ENCODE peak calls at places on chromosomes 11 and 22, in nine cellular contexts. One of them, this sample, is unnamed.

GRCh38 chr22:48678171-48679135 is 1149.2 kb downstream of the BRD1 start:
- DNase-seq in right lobe of liver: no peak
- DNase-seq in esophagus muscularis mucosa: no peak
- DNase-seq in heart right ventricle: no peak
- DNase-seq in GM12865: no peak
- DNase-seq in choroid plexus epithelial cell: no peak
- DNase-seq in upper lobe of right lung: no peak
- DNase-seq in spleen: no peak
- DNase-seq in heart left ventricle: no peak
- DNase-seq in this sample: no peak

GRCh38 chr11:304915-305833 is 2.4 kb upstream of the IFITM2 start:
- DNase-seq in GM12865: peak
- DNase-seq in esophagus muscularis mucosa: no peak
- DNase-seq in upper lobe of right lung: peak
- DNase-seq in heart right ventricle: peak
- DNase-seq in right lobe of liver: peak
- DNase-seq in choroid plexus epithelial cell: peak
- DNase-seq in spleen: peak
- DNase-seq in heart left ventricle: peak
- DNase-seq in this sample: peak

GRCh38 chr11:88535916-88536547 is 198.5 kb upstream of the CTSC start:
- DNase-seq in upper lobe of right lung: no peak
- DNase-seq in choroid plexus epithelial cell: peak
- DNase-seq in GM12865: peak
- DNase-seq in esophagus muscularis mucosa: no peak
- DNase-seq in right lobe of liver: no peak
- DNase-seq in spleen: no peak
- DNase-seq in heart right ventricle: no peak
- DNase-seq in heart left ventricle: no peak
- DNase-seq in this sample: peak

GRCh38 chr11:64323373-64323772 is 5.5 kb downstream of the PRDX5 start:
- DNase-seq in right lobe of liver: no peak
- DNase-seq in heart left ventricle: no peak
- DNase-seq in choroid plexus epithelial cell: no peak
- DNase-seq in heart right ventricle: no peak
- DNase-seq in spleen: no peak
- DNase-seq in esophagus muscularis mucosa: no peak
- DNase-seq in upper lobe of right lung: peak
- DNase-seq in GM12865: no peak
- DNase-seq in this sample: peak

GRCh38 chr11:86209806-86210657 is 34.5 kb upstream of the EED start:
- DNase-seq in right lobe of liver: no peak
- DNase-seq in esophagus muscularis mucosa: no peak
- DNase-seq in GM12865: no peak
- DNase-seq in choroid plexus epithelial cell: no peak
- DNase-seq in heart right ventricle: no peak
- DNase-seq in spleen: no peak
- DNase-seq in upper lobe of right lung: no peak
- DNase-seq in heart left ventricle: no peak
- DNase-seq in this sample: no peak

GRCh38 chr11:27447288-27447914 is 25.2 kb downstream of the LGR4 start:
- DNase-seq in spleen: no peak
- DNase-seq in right lobe of liver: no peak
- DNase-seq in GM12865: no peak
- DNase-seq in heart left ventricle: no peak
- DNase-seq in upper lobe of right lung: no peak
- DNase-seq in heart right ventricle: no peak
- DNase-seq in choroid plexus epithelial cell: peak
- DNase-seq in esophagus muscularis mucosa: no peak
- DNase-seq in this sample: no peak

GRCh38 chr22:23233746-23234408 is 53.6 kb downstream of the BCR start:
- DNase-seq in upper lobe of right lung: no peak
- DNase-seq in heart left ventricle: peak
- DNase-seq in choroid plexus epithelial cell: peak
- DNase-seq in esophagus muscularis mucosa: no peak
- DNase-seq in heart right ventricle: peak
- DNase-seq in spleen: no peak
- DNase-seq in right lobe of liver: no peak
- DNase-seq in GM12865: no peak
- DNase-seq in this sample: peak

GRCh38 chr11:35944503-35945136 is 758 bp downstream of the LDLRAD3 start:
- DNase-seq in choroid plexus epithelial cell: peak
- DNase-seq in heart left ventricle: no peak
- DNase-seq in GM12865: no peak
- DNase-seq in right lobe of liver: no peak
- DNase-seq in spleen: no peak
- DNase-seq in heart right ventricle: no peak
- DNase-seq in upper lobe of right lung: peak
- DNase-seq in esophagus muscularis mucosa: no peak
- DNase-seq in this sample: peak

GRCh38 chr11:1933416-1934325 is 13.5 kb upstream of the MRPL23 start:
- DNase-seq in right lobe of liver: peak
- DNase-seq in heart left ventricle: peak
- DNase-seq in GM12865: no peak
- DNase-seq in esophagus muscularis mucosa: no peak
- DNase-seq in choroid plexus epithelial cell: no peak
- DNase-seq in spleen: peak
- DNase-seq in heart right ventricle: no peak
- DNase-seq in upper lobe of right lung: no peak
- DNase-seq in this sample: peak

GRCh38 chr11:59102259-59102765 is 4.7 kb upstream of the FAM111B start:
- DNase-seq in esophagus muscularis mucosa: no peak
- DNase-seq in heart right ventricle: peak
- DNase-seq in GM12865: peak
- DNase-seq in upper lobe of right lung: peak
- DNase-seq in heart left ventricle: peak
- DNase-seq in spleen: peak
- DNase-seq in choroid plexus epithelial cell: peak
- DNase-seq in right lobe of liver: peak
- DNase-seq in this sample: peak

GRCh38 chr11:95108159-95108611 is 18.5 kb downstream of the ENDOD1 start:
- DNase-seq in heart left ventricle: peak
- DNase-seq in spleen: peak
- DNase-seq in GM12865: no peak
- DNase-seq in right lobe of liver: no peak
- DNase-seq in heart right ventricle: peak
- DNase-seq in upper lobe of right lung: no peak
- DNase-seq in choroid plexus epithelial cell: peak
- DNase-seq in esophagus muscularis mucosa: no peak
- DNase-seq in this sample: peak
- H3K4me3 ChIP-seq in heart left ventricle: no peak
- H3K4me3 ChIP-seq in spleen: no peak
- H3K4me3 ChIP-seq in GM12865: no peak
- H3K4me3 ChIP-seq in right lobe of liver: no peak
- H3K4me3 ChIP-seq in heart right ventricle: no peak
- H3K4me3 ChIP-seq in upper lobe of right lung: no peak
- H3K4me3 ChIP-seq in choroid plexus epithelial cell: no peak
- H3K4me3 ChIP-seq in esophagus muscularis mucosa: no peak
- H3K4me3 ChIP-seq in this sample: peak

GRCh38 chr22:17920145-17920605 is 104.2 kb downstream of the MICAL3 start:
- DNase-seq in upper lobe of right lung: no peak
- DNase-seq in choroid plexus epithelial cell: peak
- DNase-seq in heart left ventricle: peak
- DNase-seq in spleen: peak
- DNase-seq in right lobe of liver: no peak
- DNase-seq in heart right ventricle: peak
- DNase-seq in esophagus muscularis mucosa: no peak
- DNase-seq in GM12865: no peak
- DNase-seq in this sample: no peak
- TF ChIP-seq CTCF in upper lobe of right lung: peak
- TF ChIP-seq CTCF in choroid plexus epithelial cell: peak
- TF ChIP-seq CTCF in heart left ventricle: no peak
- TF ChIP-seq CTCF in spleen: no peak
- TF ChIP-seq CTCF in right lobe of liver: no peak
- TF ChIP-seq CTCF in heart right ventricle: no peak
- TF ChIP-seq CTCF in esophagus muscularis mucosa: no peak
- TF ChIP-seq CTCF in GM12865: no peak
- TF ChIP-seq CTCF in this sample: no peak

GRCh38 chr22:21755855-21756284 is 20.3 kb upstream of the YPEL1 start:
- DNase-seq in heart right ventricle: no peak
- DNase-seq in GM12865: peak
- DNase-seq in upper lobe of right lung: no peak
- DNase-seq in spleen: no peak
- DNase-seq in esophagus muscularis mucosa: no peak
- DNase-seq in right lobe of liver: no peak
- DNase-seq in heart left ventricle: no peak
- DNase-seq in choroid plexus epithelial cell: peak
- DNase-seq in this sample: peak

GRCh38 chr22:21752276-21752675 is 16.7 kb upstream of the YPEL1 start:
- DNase-seq in choroid plexus epithelial cell: no peak
- DNase-seq in upper lobe of right lung: no peak
- DNase-seq in right lobe of liver: no peak
- DNase-seq in esophagus muscularis mucosa: no peak
- DNase-seq in spleen: no peak
- DNase-seq in heart left ventricle: no peak
- DNase-seq in heart right ventricle: no peak
- DNase-seq in GM12865: no peak
- DNase-seq in this sample: no peak

GRCh38 chr22:21758056-21758455 is 22.5 kb upstream of the YPEL1 start:
- DNase-seq in GM12865: no peak
- DNase-seq in right lobe of liver: no peak
- DNase-seq in heart left ventricle: no peak
- DNase-seq in heart right ventricle: no peak
- DNase-seq in upper lobe of right lung: no peak
- DNase-seq in spleen: no peak
- DNase-seq in esophagus muscularis mucosa: no peak
- DNase-seq in choroid plexus epithelial cell: no peak
- DNase-seq in this sample: no peak

GRCh38 chr22:21753374-21754111 is 17.9 kb upstream of the YPEL1 start:
- DNase-seq in esophagus muscularis mucosa: no peak
- DNase-seq in heart left ventricle: no peak
- DNase-seq in right lobe of liver: no peak
- DNase-seq in spleen: no peak
- DNase-seq in heart right ventricle: no peak
- DNase-seq in upper lobe of right lung: no peak
- DNase-seq in GM12865: no peak
- DNase-seq in choroid plexus epithelial cell: no peak
- DNase-seq in this sample: peak

DNA sequence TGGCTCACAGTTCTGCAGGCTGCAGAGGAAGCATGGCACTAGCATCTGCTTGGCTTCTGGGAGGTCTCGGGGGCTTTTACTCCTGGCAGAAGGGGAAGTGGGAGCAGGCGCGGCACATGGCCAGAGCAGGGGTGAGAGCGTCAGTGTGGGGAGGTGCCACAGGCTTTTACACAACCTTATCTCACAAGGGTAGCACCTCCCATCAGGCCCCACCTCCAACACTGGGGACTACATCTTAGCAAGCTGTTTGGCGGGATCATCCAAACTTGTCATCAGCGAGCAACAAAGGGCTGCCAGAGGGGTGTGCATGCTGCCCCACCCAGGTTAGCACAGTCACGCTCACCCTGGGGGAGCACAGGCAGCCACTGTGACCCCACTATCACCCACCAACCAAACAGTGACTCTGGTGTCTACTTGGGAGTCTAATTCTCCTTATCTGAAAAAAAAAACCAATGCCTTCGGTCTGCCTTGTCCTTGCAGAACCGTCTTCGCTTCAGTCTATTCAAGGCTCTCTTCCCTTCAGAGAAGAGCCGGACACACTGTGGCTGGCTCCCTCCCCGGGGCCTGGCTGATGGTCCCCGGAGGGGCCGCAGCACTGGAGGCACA is 19.0 kb upstream of the YPEL1 start:
- DNase-seq in GM12865: no peak
- DNase-seq in upper lobe of right lung: no peak
- DNase-seq in choroid plexus epithelial cell: peak
- DNase-seq in right lobe of liver: no peak
- DNase-seq in heart left ventricle: peak
- DNase-seq in heart right ventricle: no peak
- DNase-seq in esophagus muscularis mucosa: no peak
- DNase-seq in spleen: peak
- DNase-seq in this sample: peak
- H3K4me3 ChIP-seq in GM12865: no peak
- H3K4me3 ChIP-seq in upper lobe of right lung: no peak
- H3K4me3 ChIP-seq in choroid plexus epithelial cell: peak
- H3K4me3 ChIP-seq in right lobe of liver: no peak
- H3K4me3 ChIP-seq in heart left ventricle: no peak
- H3K4me3 ChIP-seq in heart right ventricle: no peak
- H3K4me3 ChIP-seq in esophagus muscularis mucosa: no peak
- H3K4me3 ChIP-seq in spleen: no peak
- H3K4me3 ChIP-seq in this sample: peak

GRCh38 chr11:28596816-28597215 is 488.6 kb downstream of the METTL15 start:
- DNase-seq in spleen: no peak
- DNase-seq in GM12865: no peak
- DNase-seq in esophagus muscularis mucosa: no peak
- DNase-seq in upper lobe of right lung: no peak
- DNase-seq in heart right ventricle: no peak
- DNase-seq in choroid plexus epithelial cell: peak
- DNase-seq in right lobe of liver: no peak
- DNase-seq in heart left ventricle: no peak
- DNase-seq in this sample: no peak
- TF ChIP-seq CTCF in spleen: no peak
- TF ChIP-seq CTCF in GM12865: no peak
- TF ChIP-seq CTCF in esophagus muscularis mucosa: no peak
- TF ChIP-seq CTCF in upper lobe of right lung: no peak
- TF ChIP-seq CTCF in heart right ventricle: no peak
- TF ChIP-seq CTCF in choroid plexus epithelial cell: no peak
- TF ChIP-seq CTCF in right lobe of liver: no peak
- TF ChIP-seq CTCF in heart left ventricle: no peak
- TF ChIP-seq CTCF in this sample: no peak

DNA sequence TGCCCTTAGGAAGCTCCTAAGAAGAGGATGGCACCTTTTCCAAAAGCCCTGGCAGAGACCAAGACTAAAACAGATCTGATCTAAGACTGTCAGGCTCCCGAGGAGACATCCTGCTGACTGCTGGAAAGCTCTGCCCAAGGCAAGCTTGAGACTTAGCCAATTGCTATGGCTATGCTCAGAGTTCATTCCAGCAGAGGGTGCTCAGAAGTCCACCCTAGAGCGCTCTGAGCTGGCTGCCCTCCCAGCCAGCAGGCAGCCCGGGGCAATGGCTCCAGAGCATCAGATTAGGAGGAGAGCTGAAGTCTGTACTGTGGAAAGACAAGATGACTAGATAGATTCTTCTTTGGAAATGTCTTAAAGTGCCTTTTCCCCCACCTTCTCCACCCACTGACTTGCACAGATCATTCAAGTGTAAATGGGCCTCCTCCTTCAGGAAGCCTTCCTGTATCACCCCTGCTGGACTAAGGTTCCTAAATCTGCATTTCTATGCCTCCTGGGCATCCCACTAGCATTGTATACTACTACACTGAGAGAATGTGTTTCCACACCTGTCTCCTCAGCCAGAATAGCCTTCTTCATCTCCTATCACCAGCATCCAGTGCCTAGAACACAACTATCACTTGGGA is 23.4 kb downstream of the LRRC55 start:
- DNase-seq in heart left ventricle: no peak
- DNase-seq in spleen: no peak
- DNase-seq in heart right ventricle: no peak
- DNase-seq in upper lobe of right lung: no peak
- DNase-seq in choroid plexus epithelial cell: peak
- DNase-seq in esophagus muscularis mucosa: no peak
- DNase-seq in GM12865: no peak
- DNase-seq in right lobe of liver: no peak
- DNase-seq in this sample: peak
- H3K4me3 ChIP-seq in heart left ventricle: no peak
- H3K4me3 ChIP-seq in spleen: no peak
- H3K4me3 ChIP-seq in heart right ventricle: no peak
- H3K4me3 ChIP-seq in upper lobe of right lung: no peak
- H3K4me3 ChIP-seq in choroid plexus epithelial cell: no peak
- H3K4me3 ChIP-seq in esophagus muscularis mucosa: no peak
- H3K4me3 ChIP-seq in GM12865: no peak
- H3K4me3 ChIP-seq in right lobe of liver: no peak
- H3K4me3 ChIP-seq in this sample: no peak

This sample was measured in osteoblast.